ENCODE peak calls at places on chromosomes 3 and 15, in five cellular contexts. J, R, A, D and W are unnamed samples.

GRCh38 chr3:45084820-45085816 is 59.0 kb downstream of the CLEC3B start:
- DNase-seq in J (no peak), R (no peak), A (no peak), D (peak; percentile 16), W (no peak)

GRCh38 chr3:67018789-67019525 is 20.9 kb downstream of the KBTBD8 start:
- DNase-seq in J (no peak), R (no peak), A (no peak), D (no peak), W (no peak)

GRCh38 chr3:195077611-195078540 is 193.1 kb downstream of the XXYLT1 start:
- DNase-seq in J (no peak), R (no peak), A (no peak), D (no peak), W (no peak)

GRCh38 chr3:172520332-172520831 is 2.8 kb downstream of the TNFSF10 start:
- DNase-seq in J (no peak), R (no peak), A (peak; percentile 53), D (no peak), W (no peak)

GRCh38 chr15:38819343-38819858 is 254.8 kb upstream of the RASGRP1 start:
- DNase-seq in J (no peak), R (peak; percentile 26), A (no peak), D (no peak), W (no peak)

GRCh38 chr15:99154271-99154670 is 49.4 kb downstream of the SYNM start:
- DNase-seq in J (no peak), R (no peak), A (no peak), D (no peak), W (no peak)

GRCh38 chr3:15064299-15064834 is 748 bp downstream of the MRPS25 start:
- DNase-seq in J (no peak), R (no peak), A (no peak), D (no peak), W (no peak)

GRCh38 chr3:114336122-114336697 is 42.4 kb downstream of the TIGIT start:
- DNase-seq in J (no peak), R (no peak), A (no peak), D (no peak), W (no peak)

GRCh38 chr15:42138968-42139386 is 17.5 kb downstream of the PLA2G4F start:
- DNase-seq in J (no peak), R (no peak), A (no peak), D (peak; percentile 93), W (no peak)

GRCh38 chr3:139342054-139342453 is 1.8 kb upstream of the MRPS22 start:
- DNase-seq in J (no peak), R (no peak), A (no peak), D (no peak), W (no peak)

DNA sequence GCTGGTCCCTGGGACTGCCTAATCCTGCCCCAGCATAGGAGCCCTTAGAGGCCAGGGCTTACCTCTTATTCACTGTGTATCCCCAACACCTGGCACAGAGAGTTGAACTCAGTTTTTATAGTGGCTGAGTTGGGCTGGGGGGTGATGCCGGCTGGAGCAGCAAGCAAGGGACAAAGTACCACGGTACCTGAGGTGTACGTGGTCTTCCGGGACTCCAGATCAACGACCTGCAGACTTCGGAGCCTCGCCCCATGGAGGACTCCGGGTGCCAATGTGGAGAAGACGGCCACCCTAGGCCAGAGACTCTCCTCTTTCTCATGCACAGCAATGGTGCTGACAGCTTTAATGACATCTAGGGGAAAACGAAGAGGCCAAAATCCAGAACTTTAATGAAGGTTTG is 8.1 kb downstream of the WDR73 start:
- DNase-seq in J (no peak), R (no peak), A (no peak), D (no peak), W (no peak)
- TF ChIP-seq SUZ12 in J (no peak), R (no peak), A (no peak), D (no peak), W (no peak)

GRCh38 chr3:160686955-160687535 is 10.1 kb downstream of the ARL14 start:
- DNase-seq in J (no peak), R (no peak), A (no peak), D (peak; percentile 6), W (no peak)
- TF ChIP-seq SUZ12 in J (no peak), R (no peak), A (no peak), D (no peak), W (no peak)

GRCh38 chr15:22240951-22241350 is 160.6 kb downstream of the OR4M2 start:
- DNase-seq in J (no peak), R (no peak), A (no peak), D (no peak), W (no peak)
- TF ChIP-seq SUZ12 in J (no peak), R (no peak), A (no peak), D (no peak), W (no peak)

GRCh38 chr15:28974142-28974541 is 88.4 kb downstream of the APBA2 start:
- DNase-seq in J (no peak), R (no peak), A (no peak), D (no peak), W (no peak)
- TF ChIP-seq SUZ12 in J (no peak), R (no peak), A (no peak), D (no peak), W (no peak)

GRCh38 chr3:101861212-101861977 is 12.1 kb downstream of the NFKBIZ start:
- DNase-seq in J (no peak), R (no peak), A (no peak), D (no peak), W (no peak)
- TF ChIP-seq SUZ12 in J (no peak), R (no peak), A (no peak), D (no peak), W (no peak)

DNA sequence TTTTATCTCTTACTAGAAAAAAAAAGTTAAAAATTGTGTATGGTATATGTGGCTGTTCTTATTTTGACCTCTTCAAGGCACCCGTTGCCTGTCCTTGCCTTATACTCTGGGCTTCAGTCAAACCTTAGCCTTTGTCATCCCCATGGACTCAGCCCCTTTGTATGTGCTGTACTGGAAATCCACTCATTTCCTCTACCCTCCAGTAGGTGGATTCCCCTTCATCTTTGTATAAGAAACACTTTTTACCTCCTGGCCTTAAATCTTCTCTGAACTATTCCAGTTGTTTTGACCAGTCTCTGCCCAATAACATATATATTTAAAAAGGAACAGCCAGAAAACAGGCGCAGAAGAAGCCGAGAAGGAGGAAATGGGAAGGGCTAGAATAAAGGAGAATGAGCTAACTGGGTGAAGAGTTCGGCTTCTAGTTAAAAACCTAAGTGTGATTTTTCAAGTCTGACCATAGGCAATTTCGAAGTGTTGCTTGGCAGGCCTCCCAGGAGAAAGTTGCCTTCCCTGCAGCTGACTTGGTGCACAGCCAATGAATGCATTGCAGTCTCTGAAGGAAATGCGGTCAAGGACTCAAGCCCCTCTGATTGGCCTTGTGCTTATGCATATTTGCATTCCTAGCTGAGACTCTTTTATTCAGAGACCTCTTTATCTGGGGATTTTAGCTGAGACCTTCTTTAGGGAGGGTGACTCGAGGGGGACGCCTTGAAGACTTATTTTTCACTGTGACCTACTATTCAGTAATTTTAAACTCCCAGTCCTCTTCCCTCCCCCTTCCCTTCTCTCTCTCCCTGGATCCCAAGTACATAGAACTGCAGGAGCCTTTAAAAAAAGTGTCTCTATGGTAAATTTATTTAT is 277.4 kb downstream of the ROBO1 start:
- DNase-seq in J (no peak), R (no peak), A (no peak), D (no peak), W (no peak)
- TF ChIP-seq SUZ12 in J (no peak), R (no peak), A (no peak), D (no peak), W (no peak)

DNA sequence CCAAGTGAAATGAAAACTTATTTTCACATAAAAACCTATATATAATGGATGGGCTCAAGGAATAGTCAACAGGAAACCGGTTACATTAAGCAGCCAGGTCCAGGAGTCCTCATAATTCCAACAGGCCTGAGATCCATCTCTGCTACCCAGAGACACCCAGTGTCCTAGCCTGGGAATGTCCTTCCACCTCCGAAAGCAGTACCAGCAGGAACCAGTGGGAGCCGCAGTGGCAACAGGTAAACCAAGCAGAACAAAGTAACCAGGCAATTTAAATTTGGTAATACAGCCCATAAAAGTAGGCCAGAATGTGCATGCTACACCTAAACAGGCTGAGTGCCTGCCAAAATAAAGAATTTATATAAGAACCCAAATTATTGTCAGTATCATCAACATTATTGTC is 195.6 kb downstream of the ZBBX start:
- DNase-seq in J (no peak), R (peak; percentile 15), A (no peak), D (peak; percentile 1), W (no peak)
- TF ChIP-seq SUZ12 in J (no peak), R (no peak), A (no peak), D (no peak), W (no peak)

GRCh38 chr15:32029862-32030781 is at the start of gene CHRNA7:
- DNase-seq in J (no peak), R (peak; percentile 73), A (no peak), D (peak; percentile 12), W (peak; percentile 43)
- TF ChIP-seq SUZ12 in J (no peak), R (no peak), A (no peak), D (no peak), W (no peak)

GRCh38 chr15:89836255-89837133 is 21.8 kb upstream of the ANPEP start:
- DNase-seq in J (no peak), R (no peak), A (no peak), D (no peak), W (no peak)
- TF ChIP-seq SUZ12 in J (no peak), R (no peak), A (no peak), D (no peak), W (no peak)

GRCh38 chr3:13599887-13600450 is 51.0 kb downstream of the FBLN2 start:
- DNase-seq in J (no peak), R (no peak), A (no peak), D (no peak), W (no peak)
- TF ChIP-seq SUZ12 in J (no peak), R (no peak), A (no peak), D (no peak), W (no peak)